ENCODE peak calls at places on chromosomes 11 and 22, in six cellular contexts. I, D, U, W, T and K are unnamed samples.

GRCh38 chr11:125078516-125079140 is 15.5 kb downstream of the SLC37A2 start:
- DNase-seq in T (no peak), W (no peak), I (no peak), U (no peak), D (no peak), K (no peak)

GRCh38 chr11:86245369-86246292 is 1.1 kb downstream of the EED start:
- DNase-seq in D (peak; percentile 14), U (no peak), W (peak; percentile 15), I (peak; percentile 56), T (no peak), K (no peak)

GRCh38 chr22:46287873-46288751 is 8.6 kb upstream of the GTSE1 start:
- DNase-seq in T (peak; percentile 49), I (no peak), W (peak; percentile 66), U (no peak), D (no peak), K (no peak)

GRCh38 chr11:30016588-30017363 is at the start of gene KCNA4:
- DNase-seq in I (no peak), W (no peak), D (peak; percentile 21), T (no peak), U (no peak), K (no peak)

GRCh38 chr11:67195971-67196418 is 70.3 kb upstream of the GRK2 start:
- DNase-seq in T (no peak), W (peak; percentile 10), D (no peak), I (no peak), U (no peak), K (no peak)

GRCh38 chr11:106457727-106458126 is 380.3 kb downstream of the AASDHPPT start:
- DNase-seq in W (no peak), U (no peak), I (no peak), T (no peak), D (no peak), K (no peak)

GRCh38 chr22:38923463-38924196 is 33.8 kb upstream of the APOBEC3A start:
- DNase-seq in D (peak; percentile 86), T (peak; percentile 73), I (peak; percentile 67), W (peak; percentile 77), U (peak; percentile 91), K (peak; percentile 28)

GRCh38 chr11:94557391-94557790 is 9.8 kb upstream of the PIWIL4 start:
- DNase-seq in I (no peak), U (no peak), D (no peak), T (no peak), W (no peak), K (no peak)

GRCh38 chr22:27952091-27952490 is 33.0 kb upstream of the PITPNB start:
- DNase-seq in W (no peak), D (no peak), U (no peak), I (no peak), T (no peak), K (no peak)

GRCh38 chr11:109338131-109338530 is 83.9 kb upstream of the C11orf87 start:
- DNase-seq in I (no peak), T (no peak), D (no peak), U (no peak), W (no peak), K (no peak)

GRCh38 chr22:32618461-32619140 is 144.0 kb downstream of the FBXO7 start:
- DNase-seq in I (no peak), W (peak; percentile 37), U (no peak), D (no peak), T (peak; percentile 48), K (no peak)

GRCh38 chr11:116400081-116400480 is 372.7 kb downstream of the BUD13 start:
- DNase-seq in W (no peak), U (no peak), D (no peak), I (no peak), T (no peak), K (no peak)

GRCh38 chr11:875769-876301 is 33.2 kb downstream of the TSPAN4 start:
- DNase-seq in I (no peak), U (no peak), D (no peak), W (no peak), T (no peak), K (no peak)

GRCh38 chr11:17574141-17574798 is 27.2 kb downstream of the OTOG start:
- DNase-seq in D (no peak), I (no peak), W (no peak), U (no peak), T (no peak), K (no peak)

GRCh38 chr11:27972432-27973170 is 135.4 kb downstream of the KIF18A start:
- DNase-seq in U (no peak), I (no peak), D (no peak), W (no peak), T (no peak), K (no peak)

GRCh38 chr11:116166788-116167465 is 605.9 kb downstream of the BUD13 start:
- DNase-seq in I (no peak), U (no peak), T (no peak), W (no peak), D (no peak), K (no peak)

GRCh38 chr22:27045103-27045940 is 387.9 kb downstream of the MIAT start:
- DNase-seq in U (no peak), I (no peak), T (no peak), D (peak; percentile 23), W (no peak), K (no peak)

GRCh38 chr22:23772315-23773246 is at the start of gene MMP11:
- DNase-seq in I (no peak), D (no peak), U (no peak), W (peak; percentile 76), T (peak; percentile 71), K (no peak)

GRCh38 chr22:45101828-45102227 is 61.9 kb upstream of the NUP50 start:
- DNase-seq in T (peak; percentile 47), W (peak; percentile 53), I (no peak), D (peak; percentile 34), U (no peak), K (no peak)
- TF ChIP-seq CTCF in T (peak; percentile 13), W (peak; percentile 32), I (peak; percentile 29), D (peak; percentile 49), U (peak; percentile 72), K (no peak)

GRCh38 chr11:62559204-62559603 is 12.6 kb upstream of the AHNAK start:
- DNase-seq in T (no peak), D (no peak), U (no peak), I (no peak), W (no peak), K (no peak)
- H3K27ac ChIP-seq in T (peak overlapping the region; percentile 99), D (no peak overlapping the region), U (peak overlapping the region; percentile 99), I (peak overlapping the region; percentile 93), W (peak overlapping the region; percentile 96), K (peak overlapping the region; percentile 87)

DNA sequence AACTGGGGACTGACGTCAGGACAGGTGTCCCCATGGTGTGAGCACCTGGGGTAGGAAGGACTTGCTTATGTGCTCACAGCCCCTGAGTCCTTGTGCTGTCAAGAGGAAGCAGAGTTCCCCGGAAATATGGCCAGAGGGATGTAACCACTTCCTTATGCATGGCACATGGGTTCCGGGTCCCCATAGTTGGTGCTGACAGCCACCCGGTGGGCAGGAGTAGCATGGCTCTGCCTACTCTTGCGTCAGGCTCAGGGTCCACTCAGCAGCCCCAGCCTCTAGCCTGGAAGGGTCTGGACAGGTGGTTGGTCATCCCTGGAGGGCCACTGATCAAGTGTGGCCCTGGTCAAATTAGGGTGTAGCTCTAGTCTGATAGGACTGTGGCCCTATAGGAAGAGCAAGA is 42.8 kb upstream of the CCND1 start:
- DNase-seq in T (no peak), D (no peak), I (no peak), W (no peak), U (no peak), K (no peak)
- TF ChIP-seq CTCF in T (no peak), D (peak; percentile 18), I (no peak), W (no peak), U (no peak), K (no peak)

GRCh38 chr11:79973701-79974626 is 533.1 kb upstream of the TENM4 start:
- DNase-seq in W (no peak), T (no peak), D (no peak), U (no peak), I (no peak), K (no peak)
- H3K27ac ChIP-seq in W (no peak overlapping the region), T (no peak overlapping the region), D (no peak overlapping the region), U (no peak overlapping the region), I (no peak overlapping the region), K (no peak overlapping the region)

GRCh38 chr11:127013550-127013949 is 13.0 kb upstream of the KIRREL3 start:
- DNase-seq in D (no peak), U (no peak), I (no peak), W (no peak), T (no peak), K (no peak)

GRCh38 chr11:127018683-127019279 is 18.2 kb upstream of the KIRREL3 start:
- DNase-seq in U (no peak), T (no peak), I (no peak), D (no peak), W (no peak), K (no peak)

GRCh38 chr11:127017482-127017881 is 16.9 kb upstream of the KIRREL3 start:
- DNase-seq in I (no peak), D (peak; percentile 64), U (no peak), W (no peak), T (no peak), K (no peak)
- TF ChIP-seq CTCF in I (no peak), D (peak; percentile 41), U (no peak), W (no peak), T (no peak), K (no peak)

DNA sequence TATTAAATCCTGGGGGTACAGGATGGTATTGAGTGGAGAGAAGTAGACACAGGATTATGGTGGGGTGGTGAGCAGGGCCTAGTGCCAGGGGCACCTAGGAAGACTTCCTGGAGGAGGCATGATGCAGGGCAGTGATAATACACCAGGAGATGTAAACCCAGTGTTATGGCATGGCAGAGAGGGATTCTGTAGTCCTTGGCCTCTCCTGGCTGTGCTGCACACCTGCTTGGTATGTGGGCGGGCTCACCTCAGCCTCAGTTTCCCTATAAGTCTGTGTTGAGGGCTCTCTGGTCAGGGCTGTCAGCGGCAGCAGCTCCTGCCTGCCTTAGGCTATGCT is 2.2 kb downstream of the PDXP start:
- DNase-seq in T (no peak), D (no peak), W (no peak), U (no peak), I (no peak), K (no peak)
- H3K27ac ChIP-seq in T (peak overlapping the region; percentile 78), D (no peak overlapping the region), W (peak overlapping the region; percentile 88), U (no peak overlapping the region), I (peak overlapping the region; percentile 82), K (peak overlapping the region; percentile 74)

GRCh38 chr11:7892751-7893356 is 38.2 kb downstream of the OR10A6 start:
- DNase-seq in U (peak; percentile 22), I (no peak), T (no peak), W (no peak), D (peak; percentile 54), K (no peak)
- TF ChIP-seq CTCF in U (peak; percentile 73), I (peak; percentile 58), T (peak; percentile 57), W (peak; percentile 65), D (peak; percentile 76), K (peak; percentile 56)